ENCODE peak calls at places on chromosomes 13 and 19, in five cellular contexts. L is esophagus squamous epithelium, E is A549, I is dorsolateral prefrontal cortex, V is ovary. F is an unnamed sample.

GRCh38 chr19:29121684-29122083 is 91.3 kb downstream of the UQCRFS1 start:
- DNase-seq in E (no peak), I (no peak), L (no peak), V (no peak), F (no peak)

GRCh38 chr19:35846038-35846668 is 6.2 kb downstream of the NPHS1 start:
- DNase-seq in V (no peak), I (no peak), L (no peak), E (peak), F (no peak)

GRCh38 chr19:6723738-6724137 is 3.3 kb upstream of the C3 start:
- DNase-seq in I (no peak), E (no peak), L (no peak), V (peak), F (no peak)

GRCh38 chr13:35349673-35350278 is 126.7 kb downstream of the MAB21L1 start:
- DNase-seq in E (peak), V (no peak), I (no peak), L (no peak), F (no peak)

GRCh38 chr19:54207908-54208783 is 7.5 kb downstream of the RPS9 start:
- DNase-seq in E (no peak), I (peak), V (peak), L (no peak), F (no peak)

GRCh38 chr19:23832717-23833327 is 74.1 kb upstream of the ZNF681 start:
- DNase-seq in I (no peak), V (no peak), L (no peak), E (no peak), F (no peak)

GRCh38 chr13:25001807-25002206 is 94.1 kb upstream of the PABPC3 start:
- DNase-seq in I (no peak), E (no peak), V (no peak), L (no peak), F (no peak)

GRCh38 chr13:95948646-95949045 is 104.6 kb downstream of the UGGT2 start:
- DNase-seq in E (no peak), V (no peak), I (no peak), L (no peak), F (no peak)

GRCh38 chr13:106533940-106534843 is 1.3 kb downstream of the EFNB2 start:
- DNase-seq in V (peak), L (no peak), I (peak), E (no peak), F (no peak)

GRCh38 chr13:50645092-50645491 is 198.4 kb downstream of the DLEU7 start:
- DNase-seq in V (no peak), L (no peak), E (no peak), I (no peak), F (no peak)

GRCh38 chr19:42443944-42444398 is 1.2 kb upstream of the CXCL17 start:
- DNase-seq in L (no peak), I (no peak), E (no peak), V (no peak), F (no peak)

GRCh38 chr13:51222510-51223283 is 499 bp downstream of the FAM124A start:
- DNase-seq in E (peak), L (no peak), I (no peak), V (no peak), F (no peak)

GRCh38 chr19:47609885-47610545 is 1.1 kb downstream of the BICRA start:
- DNase-seq in V (peak), I (peak), E (no peak), L (no peak), F (peak)

GRCh38 chr13:104132849-104133248 is 1066.6 kb upstream of the SLC10A2 start:
- DNase-seq in L (no peak), I (no peak), V (no peak), E (no peak), F (no peak)

GRCh38 chr13:83121904-83122303 is 760.4 kb downstream of the SLITRK1 start:
- DNase-seq in I (no peak), V (no peak), L (no peak), E (no peak), F (no peak)

GRCh38 chr19:15251010-15251748 is 18.9 kb upstream of the EPHX3 start:
- DNase-seq in I (no peak), E (no peak), V (no peak), L (no peak), F (no peak)

GRCh38 chr13:31063734-31064133 is 98.0 kb downstream of the HSPH1 start:
- DNase-seq in E (no peak), V (no peak), I (no peak), L (no peak), F (no peak)

GRCh38 chr13:70520275-70520674 is 412.0 kb upstream of the KLHL1 start:
- DNase-seq in V (no peak), I (no peak), L (no peak), E (no peak), F (no peak)

GRCh38 chr13:110264685-110265275 is 42.2 kb downstream of the COL4A1 start:
- DNase-seq in I (no peak), L (no peak), V (no peak), E (no peak), F (no peak)

GRCh38 chr13:24511824-24512207 is 762 bp downstream of the PARP4 start:
- DNase-seq in L (no peak), I (no peak), V (no peak), E (peak), F (no peak)

GRCh38 chr13:94346261-94347019 is 133.0 kb downstream of the DCT start:
- DNase-seq in V (no peak), E (no peak), L (no peak), I (no peak), F (no peak)

GRCh38 chr19:38145627-38146026 is 78.4 kb downstream of the DPF1 start:
- DNase-seq in L (no peak), V (no peak), E (no peak), I (no peak), F (no peak)

GRCh38 chr13:33405371-33405770 is 119.8 kb upstream of the STARD13 start:
- DNase-seq in L (no peak), V (no peak), I (no peak), E (no peak), F (no peak)

GRCh38 chr19:35533822-35534521 is 716 bp downstream of the GAPDHS start:
- DNase-seq in V (no peak), E (no peak), I (no peak), L (no peak), F (no peak)

GRCh38 chr19:49949735-49950589 is 11.0 kb downstream of the SIGLEC11 start:
- DNase-seq in L (no peak), I (no peak), V (no peak), E (no peak), F (no peak)

GRCh38 chr13:30792257-30793000 is 57.1 kb downstream of the ALOX5AP start:
- DNase-seq in I (peak), V (peak), E (peak), L (no peak), F (no peak)

GRCh38 chr19:9348671-9349070 is 14.1 kb upstream of the ZNF177 start:
- DNase-seq in I (no peak), E (no peak), L (no peak), V (no peak), F (no peak)

GRCh38 chr13:41802684-41803554 is 158.0 kb downstream of the VWA8 start:
- DNase-seq in E (no peak), V (no peak), I (no peak), L (no peak), F (no peak)

GRCh38 chr19:4676955-4677731 is 7.0 kb upstream of the MYDGF start:
- DNase-seq in E (no peak), L (no peak), I (peak), V (no peak), F (no peak)

GRCh38 chr19:35265126-35265995 is 3.4 kb upstream of the USF2 start:
- DNase-seq in I (peak), V (peak), L (no peak), E (no peak), F (peak)

GRCh38 chr19:33558846-33559245 is 37.3 kb upstream of the PEPD start:
- DNase-seq in L (no peak), V (no peak), I (no peak), E (no peak), F (no peak)

GRCh38 chr13:113641426-113641825 is 16.6 kb downstream of the ATP4B start:
- DNase-seq in E (no peak), L (no peak), I (peak), V (no peak), F (no peak)

GRCh38 chr19:45608948-45609347 is 6.9 kb upstream of the GPR4 start:
- DNase-seq in V (no peak), E (no peak), L (no peak), I (no peak), F (no peak)

GRCh38 chr13:30690282-30691188 is 44.8 kb upstream of the ALOX5AP start:
- DNase-seq in E (peak), I (no peak), V (no peak), L (no peak), F (no peak)

GRCh38 chr13:23696610-23697009 is 126.4 kb downstream of the TNFRSF19 start:
- DNase-seq in I (no peak), V (no peak), E (no peak), L (no peak), F (no peak)

GRCh38 chr19:51511353-51511752 is 9.8 kb upstream of the SIGLEC12 start:
- DNase-seq in E (no peak), I (no peak), L (no peak), V (no peak), F (no peak)
- TF ChIP-seq CTCF in E (no peak), I (no peak), L (no peak), V (no peak), F (peak)

DNA sequence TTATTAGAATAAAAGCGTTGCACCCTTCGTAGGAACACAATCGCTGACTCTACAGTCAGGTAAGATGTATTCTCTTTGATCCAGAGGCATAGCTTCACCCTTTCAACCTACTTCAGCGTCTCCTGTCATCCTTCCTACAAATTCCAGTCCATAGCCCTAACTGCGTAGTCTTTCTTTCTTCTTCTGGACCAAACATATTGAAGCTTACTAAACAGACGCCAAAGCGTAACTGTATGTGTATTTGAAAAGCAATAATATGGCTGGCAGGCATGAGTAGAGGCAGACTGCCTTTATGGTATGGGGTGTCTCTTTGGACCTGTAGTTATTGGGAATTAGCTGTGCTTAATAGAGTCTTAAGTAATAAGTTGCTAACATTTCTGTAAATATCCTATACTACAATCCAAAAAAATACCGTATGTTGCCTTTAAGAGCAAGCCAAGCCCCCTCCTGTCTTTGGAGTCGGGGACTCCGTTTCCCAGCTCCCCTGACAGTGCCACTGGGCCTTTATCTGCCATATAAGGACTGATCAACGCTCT is 392 bp upstream of the ZNF548 start:
- DNase-seq in L (no peak), I (no peak), E (no peak), V (no peak), F (no peak)
- TF ChIP-seq CTCF in L (no peak), I (no peak), E (no peak), V (no peak), F (no peak)

GRCh38 chr19:1812426-1813196 is 535 bp upstream of the ATP8B3 start:
- DNase-seq in E (peak), L (peak), I (peak), V (peak), F (peak)

GRCh38 chr19:1813837-1814217 is 1.8 kb upstream of the ATP8B3 start:
- DNase-seq in L (no peak), I (no peak), E (no peak), V (peak), F (no peak)

GRCh38 chr19:1814391-1814790 is 2.3 kb upstream of the ATP8B3 start:
- DNase-seq in I (no peak), L (no peak), V (no peak), E (no peak), F (no peak)

GRCh38 chr19:1811942-1812425 is at the start of gene ATP8B3:
- DNase-seq in V (no peak), L (no peak), I (no peak), E (peak), F (no peak)

DNA sequence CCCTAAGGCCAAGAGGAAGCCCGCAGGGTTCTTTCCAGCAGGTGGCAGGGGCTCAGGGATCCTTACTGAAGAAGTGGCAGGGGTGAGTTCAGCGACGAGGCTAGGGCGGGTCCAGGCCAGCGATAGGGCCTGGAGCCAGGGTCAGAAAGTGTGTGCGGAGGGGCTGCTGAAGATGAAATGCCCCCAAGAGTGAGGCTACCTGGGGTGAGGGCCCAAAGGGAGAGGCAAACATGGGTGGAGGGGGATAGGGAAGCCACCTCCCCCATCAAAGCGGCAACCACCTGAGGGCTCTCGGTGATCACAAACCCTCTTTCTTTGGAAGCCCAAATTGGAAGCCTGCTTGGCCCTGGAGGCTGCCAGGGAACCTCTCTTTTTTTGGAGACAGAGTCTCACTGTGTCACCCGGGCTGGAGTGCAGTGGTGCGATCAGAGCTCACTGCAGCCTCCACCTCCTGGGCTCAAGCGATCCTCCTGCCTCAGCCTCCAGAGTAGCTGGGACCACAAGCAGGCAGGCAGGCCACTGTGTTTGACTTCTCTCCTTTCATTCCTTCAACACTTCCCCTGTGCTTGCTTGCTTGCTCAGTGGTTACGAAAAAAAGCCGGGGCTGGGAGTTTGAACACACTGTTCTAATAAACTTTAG is 1.2 kb upstream of the ATP8B3 start:
- DNase-seq in V (no peak), I (no peak), L (no peak), E (no peak), F (no peak)
- TF ChIP-seq CTCF in V (no peak), I (no peak), L (no peak), E (peak), F (peak)

GRCh38 chr19:52987221-52987620 is 24.5 kb upstream of the ZNF816 start:
- DNase-seq in L (no peak), E (no peak), V (no peak), I (peak), F (no peak)

DNA sequence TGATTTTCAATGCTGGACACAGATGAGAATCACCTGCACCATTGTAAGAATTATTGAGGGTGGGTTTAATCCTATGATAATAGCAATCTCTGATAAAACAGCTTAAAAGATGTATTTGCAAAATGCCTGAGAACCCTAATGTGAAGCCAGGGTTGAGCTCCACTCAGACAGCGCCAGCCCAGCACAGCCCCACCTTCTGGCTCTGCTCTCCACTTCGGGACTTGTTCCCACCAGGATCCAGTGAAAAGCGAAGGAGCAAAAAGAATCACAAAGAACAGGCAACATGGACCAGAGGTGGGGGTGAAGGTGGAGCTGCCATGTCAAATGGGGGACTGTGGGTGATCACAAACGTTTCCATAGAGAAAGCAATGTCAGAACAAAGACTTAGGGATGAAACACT is 18.6 kb upstream of the ZNF816 start:
- DNase-seq in V (no peak), L (no peak), E (no peak), I (no peak), F (no peak)
- TF ChIP-seq CTCF in V (no peak), L (no peak), E (no peak), I (no peak), F (no peak)

GRCh38 chr13:87999141-87999765 is 328.1 kb downstream of the SLITRK5 start:
- DNase-seq in I (no peak), L (no peak), V (no peak), E (no peak), F (no peak)

GRCh38 chr13:88000787-88001186 is 329.6 kb downstream of the SLITRK5 start:
- DNase-seq in E (no peak), V (no peak), L (no peak), I (no peak), F (no peak)

GRCh38 chr13:88000239-88000638 is 329.1 kb downstream of the SLITRK5 start:
- DNase-seq in V (no peak), I (no peak), E (no peak), L (no peak), F (no peak)

GRCh38 chr13:87999791-88000190 is 328.6 kb downstream of the SLITRK5 start:
- DNase-seq in E (no peak), L (no peak), I (no peak), V (no peak), F (no peak)

DNA sequence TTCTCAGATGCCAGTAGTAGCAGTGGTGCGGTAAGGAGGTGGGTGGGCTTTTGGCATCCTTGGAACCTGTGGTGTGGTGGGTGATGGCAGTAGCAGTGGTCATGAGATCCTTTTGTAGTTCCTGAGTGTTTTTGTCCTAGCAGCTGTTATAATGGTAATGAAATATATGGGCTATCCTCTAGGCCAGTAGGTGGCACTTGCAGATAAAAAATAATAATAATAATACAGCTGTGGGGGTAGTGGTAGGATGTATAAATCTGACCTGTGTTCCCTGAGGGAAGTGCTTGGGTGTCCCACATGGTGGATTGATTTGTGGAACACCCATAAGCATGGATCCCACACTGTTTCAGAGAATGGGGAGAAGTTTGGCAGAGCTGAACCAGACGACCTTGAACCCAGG is 334.0 kb downstream of the SLITRK5 start:
- DNase-seq in V (no peak), E (no peak), L (no peak), I (no peak), F (no peak)
- TF ChIP-seq CTCF in V (no peak), E (no peak), L (no peak), I (no peak), F (no peak)

GRCh38 chr19:11530432-11530831 is 1.5 kb upstream of the ECSIT start:
- DNase-seq in E (peak), V (peak), I (peak), L (no peak), F (no peak)
- TF ChIP-seq CTCF in E (no peak), V (no peak), I (peak), L (no peak), F (peak)

GRCh38 chr19:3526507-3527244 is 12.3 kb upstream of the TEKTIP1 start:
- DNase-seq in L (no peak), I (no peak), E (no peak), V (peak), F (no peak)
- TF ChIP-seq CTCF in L (no peak), I (no peak), E (no peak), V (no peak), F (peak)

DNA sequence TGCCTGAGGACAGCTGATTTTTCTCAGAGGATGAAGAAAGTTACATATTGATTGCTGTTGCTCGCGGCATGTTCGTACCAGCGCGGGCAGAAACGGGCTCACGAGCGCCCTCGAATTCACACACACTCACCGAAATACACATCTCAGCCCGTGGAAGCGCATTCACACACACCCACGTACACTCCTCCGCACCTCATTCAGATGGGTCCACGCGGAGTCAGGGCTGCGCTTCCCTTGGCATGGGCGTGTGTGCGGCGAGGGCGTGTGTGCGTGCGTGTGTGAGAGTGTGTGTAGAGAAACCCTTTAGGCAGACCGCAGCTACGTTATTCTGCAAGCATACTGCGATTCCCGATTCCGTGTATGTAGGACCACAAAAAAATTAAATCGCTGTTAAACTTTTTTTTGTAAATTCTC is 2.1 kb upstream of the PCDH17 start:
- DNase-seq in I (peak), L (no peak), E (no peak), V (no peak), F (no peak)
- TF ChIP-seq CTCF in I (peak), L (no peak), E (no peak), V (no peak), F (peak)